ENCODE peak calls at places on chromosomes 11 and 22, in nine cellular contexts. Z, A, N, V, K, P, U, T and Q are unnamed samples.

GRCh38 chr11:65417221-65417701 is 5.3 kb upstream of the NEAT1 start:
- DNase-seq in Z (no peak), A (peak; percentile 38), N (peak; percentile 69), V (peak; percentile 53), K (peak; percentile 56), P (no peak), U (no peak), T (peak; percentile 54), Q (peak; percentile 57)

GRCh38 chr22:30602049-30602448 is 4.9 kb upstream of the TCN2 start:
- DNase-seq in Z (peak; percentile 42), A (no peak), N (no peak), V (no peak), K (peak; percentile 76), P (no peak), U (no peak), T (no peak), Q (no peak)

GRCh38 chr22:41009222-41009948 is 58.2 kb downstream of the RBX1 start:
- DNase-seq in Z (peak; percentile 44), A (no peak), N (no peak), V (no peak), K (no peak), P (no peak), U (no peak), T (no peak), Q (no peak)

GRCh38 chr22:48711031-48711431 is 1116.6 kb downstream of the BRD1 start:
- DNase-seq in Z (no peak), A (no peak), N (no peak), V (no peak), K (no peak), P (no peak), U (no peak), T (no peak), Q (no peak)

GRCh38 chr11:110428956-110429613 is 663 bp upstream of the FDX1 start:
- DNase-seq in Z (no peak), A (no peak), N (no peak), V (peak; percentile 26), K (no peak), P (no peak), U (no peak), T (no peak), Q (no peak)

GRCh38 chr22:44382461-44383038 is 69.8 kb upstream of the SHISAL1 start:
- DNase-seq in Z (no peak), A (no peak), N (no peak), V (no peak), K (no peak), P (no peak), U (no peak), T (no peak), Q (no peak)

GRCh38 chr22:30287626-30288413 is 1.5 kb downstream of the CASTOR1 start:
- DNase-seq in Z (peak; percentile 80), A (peak; percentile 47), N (peak; percentile 94), V (peak; percentile 90), K (peak; percentile 98), P (peak; percentile 73), U (peak; percentile 87), T (peak; percentile 85), Q (peak; percentile 87)

GRCh38 chr22:36386900-36387663 is 685 bp downstream of the MYH9 start:
- DNase-seq in Z (no peak), A (no peak), N (peak; percentile 85), V (peak; percentile 81), K (no peak), P (no peak), U (peak; percentile 51), T (no peak), Q (peak; percentile 79)

GRCh38 chr11:72430743-72431570 is 3.4 kb downstream of the CLPB start:
- DNase-seq in Z (peak; percentile 41), A (peak; percentile 59), N (peak; percentile 57), V (peak; percentile 59), K (peak; percentile 69), P (no peak), U (peak; percentile 10), T (peak; percentile 61), Q (peak; percentile 41)

GRCh38 chr11:67372993-67373915 is at the start of gene CLCF1:
- DNase-seq in Z (peak; percentile 70), A (no peak), N (peak; percentile 78), V (peak; percentile 87), K (peak; percentile 77), P (peak; percentile 75), U (peak; percentile 48), T (no peak), Q (no peak)

GRCh38 chr11:46330887-46331652 is 16.2 kb upstream of the DGKZ start:
- DNase-seq in Z (no peak), A (no peak), N (peak; percentile 55), V (no peak), K (no peak), P (no peak), U (no peak), T (no peak), Q (no peak)

GRCh38 chr11:95891423-95892177 is 32.3 kb downstream of the MTMR2 start:
- DNase-seq in Z (peak; percentile 14), A (no peak), N (no peak), V (no peak), K (no peak), P (no peak), U (no peak), T (no peak), Q (no peak)

GRCh38 chr22:31210830-31211503 is 1.1 kb upstream of the LIMK2 start:
- DNase-seq in Z (peak; percentile 12), A (no peak), N (peak; percentile 48), V (no peak), K (no peak), P (no peak), U (no peak), T (no peak), Q (peak; percentile 5)

GRCh38 chr11:25094085-25094802 is 597.4 kb downstream of the LUZP2 start:
- DNase-seq in Z (no peak), A (no peak), N (no peak), V (no peak), K (no peak), P (no peak), U (no peak), T (no peak), Q (no peak)

GRCh38 chr22:46914916-46915894 is 152.8 kb downstream of the TBC1D22A start:
- DNase-seq in Z (no peak), A (no peak), N (peak; percentile 15), V (no peak), K (no peak), P (no peak), U (no peak), T (no peak), Q (no peak)

GRCh38 chr11:26730711-26731460 is 9.0 kb upstream of the SLC5A12 start:
- DNase-seq in Z (peak; percentile 7), A (no peak), N (no peak), V (no peak), K (no peak), P (no peak), U (no peak), T (no peak), Q (no peak)

GRCh38 chr11:26618441-26618840 is 46.4 kb upstream of the MUC15 start:
- DNase-seq in Z (no peak), A (no peak), N (no peak), V (no peak), K (peak; percentile 36), P (no peak), U (no peak), T (no peak), Q (no peak)

GRCh38 chr22:49934891-49935557 is 16.6 kb downstream of the CRELD2 start:
- DNase-seq in Z (no peak), A (no peak), N (peak; percentile 91), V (peak; percentile 93), K (no peak), P (peak; percentile 87), U (peak; percentile 92), T (no peak), Q (peak; percentile 75)

GRCh38 chr22:39990688-39991087 is 4.1 kb upstream of the FAM83F start:
- DNase-seq in Z (no peak), A (no peak), N (no peak), V (no peak), K (peak; percentile 79), P (no peak), U (no peak), T (no peak), Q (no peak)

GRCh38 chr11:77101043-77101537 is 1.6 kb upstream of the OMP start:
- DNase-seq in Z (peak; percentile 17), A (no peak), N (no peak), V (no peak), K (peak; percentile 58), P (no peak), U (no peak), T (peak; percentile 28), Q (no peak)

GRCh38 chr11:34978236-34979191 is 62.1 kb downstream of the PDHX start:
- DNase-seq in Z (no peak), A (no peak), N (no peak), V (no peak), K (peak; percentile 94), P (no peak), U (no peak), T (no peak), Q (no peak)

GRCh38 chr22:30609260-30610185 is 2.5 kb downstream of the TCN2 start:
- DNase-seq in Z (peak; percentile 74), A (no peak), N (peak; percentile 59), V (no peak), K (peak; percentile 86), P (no peak), U (no peak), T (no peak), Q (peak; percentile 10)

GRCh38 chr11:4636962-4637661 is at the start of gene OR51D1:
- DNase-seq in Z (peak; percentile 40), A (peak; percentile 76), N (peak; percentile 76), V (peak; percentile 73), K (peak; percentile 84), P (peak; percentile 30), U (peak; percentile 60), T (peak; percentile 24), Q (peak; percentile 70)